ENCODE peak calls at places on chromosomes 5 and 9, in six cellular contexts. L is A673, Y is Panc1, G is astrocyte of the spinal cord, P is hepatocyte, U is ovary. Q is an unnamed sample.

GRCh38 chr5:62489471-62489870 is 76.9 kb downstream of the IPO11 start:
- DNase-seq in L (no peak), Y (no peak), G (no peak), P (no peak), U (no peak), Q (no peak)

GRCh38 chr9:134621558-134622110 is 20.0 kb upstream of the COL5A1 start:
- DNase-seq in L (no peak), Y (no peak), G (no peak), P (no peak), U (peak), Q (peak)

GRCh38 chr5:43152946-43153345 is 32.2 kb downstream of the ZNF131 start:
- DNase-seq in L (no peak), Y (no peak), G (peak), P (no peak), U (no peak), Q (no peak)

GRCh38 chr5:132484386-132484715 is 6.2 kb downstream of the IRF1 start:
- DNase-seq in L (no peak), Y (no peak), G (no peak), P (no peak), U (no peak), Q (no peak)

GRCh38 chr5:156934450-156935211 is 28.4 kb downstream of the TIMD4 start:
- DNase-seq in L (peak), Y (peak), G (no peak), P (peak), U (no peak), Q (no peak)

GRCh38 chr9:127148014-127148413 is 25.6 kb upstream of the ANGPTL2 start:
- DNase-seq in L (no peak), Y (no peak), G (no peak), P (no peak), U (no peak), Q (no peak)

GRCh38 chr5:142486581-142486980 is 161.8 kb upstream of the SPRY4 start:
- DNase-seq in L (peak), Y (no peak), G (no peak), P (no peak), U (no peak), Q (no peak)

GRCh38 chr5:96714951-96715451 is 52.8 kb downstream of the CAST start:
- DNase-seq in L (no peak), Y (peak), G (peak), P (peak), U (peak), Q (peak)

GRCh38 chr9:79129865-79130480 is 441.8 kb upstream of the TLE4 start:
- DNase-seq in L (peak), Y (peak), G (peak), P (peak), U (peak), Q (peak)

GRCh38 chr9:117546894-117547293 is 132.0 kb upstream of the ASTN2 start:
- DNase-seq in L (no peak), Y (no peak), G (no peak), P (peak), U (no peak), Q (no peak)

GRCh38 chr5:179143446-179143845 is 83.3 kb downstream of the ZNF354C start:
- DNase-seq in L (no peak), Y (no peak), G (no peak), P (peak), U (no peak), Q (no peak)

GRCh38 chr9:114366334-114367128 is 21.3 kb downstream of the AKNA start:
- DNase-seq in L (peak), Y (no peak), G (peak), P (peak), U (no peak), Q (no peak)

GRCh38 chr5:105685884-105686283 is 1984.9 kb downstream of the EFNA5 start:
- DNase-seq in L (no peak), Y (no peak), G (no peak), P (no peak), U (no peak), Q (no peak)

GRCh38 chr5:43428034-43428712 is 16.0 kb upstream of the CCL28 start:
- DNase-seq in L (no peak), Y (no peak), G (peak), P (no peak), U (no peak), Q (peak)

GRCh38 chr5:179246227-179246626 is 99.0 kb downstream of the ADAMTS2 start:
- DNase-seq in L (no peak), Y (no peak), G (no peak), P (no peak), U (no peak), Q (no peak)

GRCh38 chr5:17267099-17267498 is 49.7 kb downstream of the BASP1 start:
- DNase-seq in L (no peak), Y (no peak), G (no peak), P (no peak), U (no peak), Q (no peak)

GRCh38 chr9:92563701-92564100 is 27.9 kb upstream of the ECM2 start:
- DNase-seq in L (no peak), Y (no peak), G (peak), P (no peak), U (no peak), Q (no peak)

GRCh38 chr9:94644543-94644942 is 5.2 kb upstream of the FBP1 start:
- DNase-seq in L (no peak), Y (no peak), G (no peak), P (no peak), U (no peak), Q (no peak)

GRCh38 chr9:36492849-36493248 is 79.8 kb upstream of the MELK start:
- DNase-seq in L (no peak), Y (no peak), G (no peak), P (no peak), U (no peak), Q (no peak)

GRCh38 chr5:136212252-136212721 is 19.3 kb upstream of the SMIM32 start:
- DNase-seq in L (peak), Y (peak), G (no peak), P (peak), U (peak), Q (peak)

GRCh38 chr9:71249729-71250317 is 128.4 kb upstream of the TRPM3 start:
- DNase-seq in L (peak), Y (peak), G (peak), P (peak), U (no peak), Q (no peak)

GRCh38 chr5:114361724-114362196 is at the start of gene KCNN2:
- DNase-seq in L (peak), Y (no peak), G (peak), P (peak), U (peak), Q (peak)

GRCh38 chr5:1112596-1113331 is 901 bp upstream of the SLC12A7 start:
- DNase-seq in L (no peak), Y (no peak), G (no peak), P (no peak), U (no peak), Q (no peak)

GRCh38 chr5:19208397-19208796 is 779.6 kb downstream of the CDH18 start:
- DNase-seq in L (no peak), Y (no peak), G (no peak), P (no peak), U (no peak), Q (no peak)

GRCh38 chr5:157045601-157046000 is 13.3 kb downstream of the HAVCR1 start:
- DNase-seq in L (no peak), Y (no peak), G (no peak), P (no peak), U (no peak), Q (no peak)

GRCh38 chr5:127492854-127493738 is 24.3 kb upstream of the PRRC1 start:
- DNase-seq in L (peak), Y (peak), G (peak), P (peak), U (no peak), Q (no peak)

GRCh38 chr9:114324492-114324891 is 1.6 kb downstream of the ORM1 start:
- DNase-seq in L (no peak), Y (no peak), G (no peak), P (peak), U (no peak), Q (no peak)

GRCh38 chr5:2695200-2695891 is 56.1 kb downstream of the IRX2 start:
- DNase-seq in L (no peak), Y (no peak), G (peak), P (peak), U (no peak), Q (no peak)

GRCh38 chr5:130316971-130317421 is 412.7 kb downstream of the CHSY3 start:
- DNase-seq in L (no peak), Y (no peak), G (peak), P (peak), U (no peak), Q (no peak)

GRCh38 chr5:142100307-142100706 is 8.3 kb upstream of the NDFIP1 start:
- DNase-seq in L (no peak), Y (no peak), G (no peak), P (no peak), U (no peak), Q (no peak)

GRCh38 chr5:93252165-93252564 is 328.9 kb downstream of the NR2F1-AS1 start:
- DNase-seq in L (no peak), Y (no peak), G (no peak), P (no peak), U (no peak), Q (no peak)

GRCh38 chr9:127545196-127546124 is 66.6 kb upstream of the STXBP1 start:
- DNase-seq in L (no peak), Y (no peak), G (peak), P (peak), U (peak), Q (peak)

GRCh38 chr5:56625577-56625976 is 189.8 kb upstream of the MAP3K1 start:
- DNase-seq in L (no peak), Y (no peak), G (peak), P (no peak), U (no peak), Q (no peak)

GRCh38 chr5:110803467-110804326 is 64.9 kb downstream of the SLC25A46 start:
- DNase-seq in L (no peak), Y (no peak), G (no peak), P (no peak), U (no peak), Q (no peak)

GRCh38 chr5:180170111-180170809 is 38.8 kb downstream of the RASGEF1C start:
- DNase-seq in L (no peak), Y (no peak), G (no peak), P (no peak), U (peak), Q (no peak)

GRCh38 chr9:109101810-109102209 is 17.9 kb downstream of the TMEM245 start:
- DNase-seq in L (no peak), Y (no peak), G (peak), P (no peak), U (no peak), Q (no peak)

GRCh38 chr5:33736510-33736909 is 155.3 kb downstream of the ADAMTS12 start:
- DNase-seq in L (no peak), Y (no peak), G (peak), P (no peak), U (no peak), Q (no peak)

DNA sequence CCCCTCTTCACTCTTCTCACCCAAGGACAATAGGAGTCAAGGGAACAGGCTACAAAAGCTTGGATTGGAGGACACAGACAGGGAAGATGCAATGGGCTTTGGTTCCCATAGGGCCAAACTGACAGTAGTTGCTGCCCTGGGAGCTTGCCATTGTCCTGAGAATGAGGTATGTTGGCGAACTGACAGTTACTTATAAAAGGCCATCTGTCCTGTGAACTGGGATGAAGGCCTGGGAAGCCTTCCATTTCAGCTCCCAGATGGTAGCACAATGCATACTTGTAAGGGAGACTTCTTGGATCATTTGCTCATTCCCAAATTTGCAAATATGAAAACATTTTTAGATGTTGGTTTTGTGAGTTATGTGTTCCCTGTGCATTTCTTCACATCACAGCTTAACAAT is 88.9 kb downstream of the SNCAIP start:
- DNase-seq in L (no peak), Y (no peak), G (no peak), P (no peak), U (no peak), Q (no peak)
- TF ChIP-seq CTCF in L (no peak), Y (no peak), G (no peak), P (no peak), U (no peak), Q (no peak)

GRCh38 chr5:167696558-167697314 is 594.7 kb upstream of the WWC1 start:
- DNase-seq in L (peak), Y (no peak), G (no peak), P (no peak), U (no peak), Q (no peak)

GRCh38 chr5:167694562-167694961 is 596.9 kb upstream of the WWC1 start:
- DNase-seq in L (peak), Y (no peak), G (no peak), P (no peak), U (no peak), Q (no peak)

GRCh38 chr5:167702014-167702413 is 589.4 kb upstream of the WWC1 start:
- DNase-seq in L (peak), Y (no peak), G (no peak), P (no peak), U (no peak), Q (no peak)

GRCh38 chr5:167701103-167701502 is 590.3 kb upstream of the WWC1 start:
- DNase-seq in L (no peak), Y (no peak), G (no peak), P (no peak), U (no peak), Q (no peak)

GRCh38 chr5:167699434-167699833 is 592.0 kb upstream of the WWC1 start:
- DNase-seq in L (peak), Y (peak), G (peak), P (peak), U (no peak), Q (no peak)
- H3K4me3 ChIP-seq in L (no peak), Y (no peak), G (no peak), P (no peak), U (no peak), Q (no peak)

DNA sequence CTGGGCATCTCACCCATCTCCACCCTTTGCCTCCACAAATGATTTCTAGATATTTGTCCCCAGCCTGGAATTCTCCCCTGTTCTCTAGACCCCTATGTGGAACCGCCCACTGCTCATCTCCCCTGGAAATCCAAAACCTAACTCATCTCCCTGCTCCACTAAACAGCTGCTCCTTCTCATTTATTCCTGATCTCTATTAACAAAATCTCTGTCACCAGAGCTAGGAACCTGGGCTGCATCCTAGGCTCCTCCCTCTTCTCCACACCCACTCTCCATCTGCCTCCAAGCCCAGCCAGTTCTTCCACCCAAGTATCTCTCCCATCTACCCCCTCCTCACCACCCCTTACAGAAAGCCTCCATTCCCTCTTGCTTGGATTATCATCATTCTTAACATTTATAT is 24.0 kb upstream of the SYNPO start:
- DNase-seq in L (peak), Y (no peak), G (no peak), P (no peak), U (no peak), Q (no peak)
- TF ChIP-seq CTCF in L (no peak), Y (no peak), G (no peak), P (no peak), U (no peak), Q (no peak)

DNA sequence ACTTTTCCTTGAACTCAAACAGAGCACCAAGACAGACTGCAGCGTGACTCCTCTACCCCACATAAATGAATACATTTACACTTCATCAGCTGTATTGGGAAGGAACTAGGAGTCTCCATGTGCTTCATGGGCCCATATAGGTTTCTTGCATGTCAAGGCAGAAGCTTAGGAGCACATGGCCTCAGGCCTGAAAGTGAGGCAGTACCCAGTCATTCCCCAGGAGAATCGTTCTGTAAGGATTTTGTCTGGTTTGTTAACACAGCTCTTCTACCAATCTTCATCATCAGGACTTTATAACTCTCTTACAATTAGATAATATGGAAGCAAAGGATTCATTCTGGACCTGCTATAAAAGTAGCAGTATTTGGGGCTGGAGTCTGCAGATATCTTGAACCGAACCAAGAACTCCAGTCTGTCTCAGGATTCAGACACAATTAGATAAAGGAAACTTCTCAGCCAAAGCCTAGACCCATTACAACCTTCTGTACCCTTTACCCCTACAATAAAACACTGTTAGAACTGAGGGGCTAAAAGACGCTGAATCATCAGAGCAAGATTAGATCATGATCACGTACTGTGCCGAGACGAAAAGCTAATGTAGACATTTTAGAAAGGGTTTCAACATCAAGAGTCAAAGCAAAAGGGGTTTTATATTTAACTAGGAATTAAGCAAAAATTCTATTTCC is 385.5 kb upstream of the SLC30A5 start:
- DNase-seq in L (no peak), Y (no peak), G (no peak), P (no peak), U (no peak), Q (no peak)
- H3K4me3 ChIP-seq in L (no peak), Y (no peak), G (no peak), P (no peak), U (no peak), Q (no peak)

GRCh38 chr5:134435525-134435924 is 23.8 kb upstream of the CDKN2AIPNL start:
- DNase-seq in L (no peak), Y (no peak), G (peak), P (peak), U (no peak), Q (no peak)
- TF ChIP-seq CTCF in L (no peak), Y (no peak), G (no peak), P (no peak), U (no peak), Q (no peak)

GRCh38 chr9:112841261-112841660 is 49.4 kb downstream of the SLC46A2 start:
- DNase-seq in L (no peak), Y (no peak), G (no peak), P (no peak), U (no peak), Q (no peak)

GRCh38 chr9:112842555-112842954 is 48.1 kb downstream of the SLC46A2 start:
- DNase-seq in L (no peak), Y (no peak), G (no peak), P (no peak), U (no peak), Q (no peak)

GRCh38 chr9:112848316-112849151 is 42.1 kb downstream of the SLC46A2 start:
- DNase-seq in L (no peak), Y (no peak), G (no peak), P (no peak), U (no peak), Q (no peak)

GRCh38 chr9:112846528-112847488 is 43.9 kb downstream of the SLC46A2 start:
- DNase-seq in L (no peak), Y (no peak), G (peak), P (no peak), U (no peak), Q (no peak)

DNA sequence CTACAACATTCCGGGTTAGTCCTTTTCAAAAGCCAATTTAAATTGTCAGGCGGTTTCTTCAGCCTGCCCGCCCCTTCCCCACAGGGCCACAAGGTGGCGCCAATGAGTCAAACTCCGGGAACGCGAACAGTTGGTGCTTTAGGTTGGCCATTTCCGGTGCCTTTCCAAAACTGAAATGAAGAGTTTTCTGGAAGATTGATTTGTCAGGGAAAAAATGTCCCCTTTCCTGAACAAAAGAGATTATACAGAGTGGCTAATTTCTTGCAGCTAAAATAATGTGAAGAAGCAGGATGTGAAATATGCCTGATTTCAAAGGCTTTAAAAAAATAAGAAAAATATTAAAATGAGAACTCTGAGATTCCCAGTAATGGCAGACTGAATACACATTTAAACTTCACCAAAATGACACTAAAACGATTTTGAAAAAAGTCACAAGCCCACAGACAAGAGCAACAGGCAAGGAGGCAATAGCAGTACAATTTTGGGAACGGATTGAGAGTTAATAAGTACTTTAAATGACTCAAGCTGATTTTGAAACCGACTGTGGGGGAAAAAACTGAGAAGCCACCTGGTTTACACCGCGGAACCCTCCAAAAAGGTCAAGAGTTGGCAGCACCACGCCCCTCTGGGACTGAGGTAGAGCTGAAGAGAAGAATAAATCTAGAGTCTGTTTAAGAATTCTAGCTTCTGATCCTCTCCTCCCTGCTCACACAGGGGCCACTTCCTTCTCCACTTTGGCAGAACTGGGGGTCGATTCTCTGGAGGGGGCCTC is 45.7 kb downstream of the SLC46A2 start:
- DNase-seq in L (peak), Y (peak), G (peak), P (peak), U (peak), Q (peak)
- H3K4me3 ChIP-seq in L (no peak), Y (no peak), G (no peak), P (no peak), U (no peak), Q (no peak)

GRCh38 chr5:146126068-146126467 is 20.7 kb upstream of the PLAC8L1 start:
- DNase-seq in L (no peak), Y (no peak), G (no peak), P (no peak), U (no peak), Q (no peak)

GRCh38 chr5:146124580-146124979 is 19.2 kb upstream of the PLAC8L1 start:
- DNase-seq in L (no peak), Y (no peak), G (no peak), P (no peak), U (no peak), Q (no peak)

DNA sequence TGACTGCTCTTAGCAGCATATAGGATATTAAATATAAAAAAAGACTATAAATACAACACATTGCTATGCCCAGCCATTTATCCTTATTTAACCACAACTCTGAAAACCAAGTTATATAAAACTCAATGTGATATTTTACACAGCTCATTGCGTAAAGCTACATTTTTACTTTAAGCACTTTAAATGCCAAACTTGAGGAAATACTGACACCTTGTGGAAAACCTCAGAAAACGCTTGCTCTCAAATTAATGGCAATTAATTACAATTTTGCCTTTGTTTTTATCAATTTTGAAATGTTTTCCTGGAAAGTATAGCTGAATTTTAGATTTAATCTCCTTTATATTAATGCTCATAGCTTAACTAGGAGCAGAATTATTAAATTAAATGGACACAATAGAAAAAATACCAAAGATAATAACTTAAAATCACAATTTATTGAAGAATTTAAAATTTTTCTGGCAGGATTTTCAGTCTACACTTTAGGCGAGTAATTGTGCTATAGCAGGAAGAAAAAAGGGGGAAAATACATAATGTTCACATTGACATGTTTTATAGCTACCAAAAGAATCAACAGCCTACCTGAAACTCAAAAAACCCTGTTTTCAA is 25.2 kb upstream of the PLAC8L1 start:
- DNase-seq in L (peak), Y (peak), G (peak), P (peak), U (no peak), Q (no peak)
- TF ChIP-seq CTCF in L (peak), Y (peak), G (peak), P (peak), U (peak), Q (peak)

Q was measured in right lobe of liver.